ENCODE peak calls at places on chromosome 18, in five cellular contexts. X, K, V, B and Q are unnamed samples.
A peak's percentile ranks its signal among the peaks of the same experiment; 100 is the strongest.

GRCh38 chr18:48693625-48694262 is 154.9 kb downstream of the CTIF start:
- DNase-seq in B (no peak), X (no peak), K (no peak), V (peak; percentile 19), Q (no peak)

GRCh38 chr18:73785276-73785675 is 362.4 kb downstream of the FBXO15 start:
- DNase-seq in B (peak; percentile 40), K (no peak), X (no peak), V (no peak), Q (no peak)

GRCh38 chr18:6482198-6482977 is 67.7 kb upstream of the L3MBTL4 start:
- DNase-seq in X (peak; percentile 57), K (peak; percentile 13), V (peak; percentile 67), B (peak; percentile 2), Q (no peak)

GRCh38 chr18:63831080-63831788 is 56.0 kb downstream of the SERPINB7 start:
- DNase-seq in X (no peak), K (no peak), B (peak; percentile 43), V (peak; percentile 83), Q (no peak)

GRCh38 chr18:48122376-48122775 is 191.9 kb upstream of the SMAD2 start:
- DNase-seq in B (no peak), X (no peak), V (no peak), K (no peak), Q (no peak)

GRCh38 chr18:41828137-41828536 is 126.9 kb upstream of the PIK3C3 start:
- DNase-seq in K (no peak), X (no peak), V (no peak), B (no peak), Q (no peak)

GRCh38 chr18:48514786-48515185 is 24.0 kb upstream of the CTIF start:
- DNase-seq in B (no peak), X (no peak), K (no peak), V (peak; percentile 26), Q (no peak)

GRCh38 chr18:5285326-5285725 is 10.2 kb downstream of the ZBTB14 start:
- DNase-seq in B (no peak), K (no peak), X (no peak), V (no peak), Q (no peak)

GRCh38 chr18:5295231-5295920 is at the start of gene ZBTB14:
- DNase-seq in X (peak; percentile 47), K (no peak), V (peak; percentile 53), B (peak; percentile 63), Q (no peak)

GRCh38 chr18:58054041-58054733 is 10.2 kb downstream of the NEDD4L start:
- DNase-seq in V (peak; percentile 64), X (no peak), B (peak; percentile 85), K (no peak), Q (no peak)

GRCh38 chr18:53946561-53946960 is 277.9 kb downstream of the MBD2 start:
- DNase-seq in V (peak; percentile 22), K (peak; percentile 75), X (no peak), B (peak; percentile 33), Q (no peak)

GRCh38 chr18:22378672-22379282 is 38.9 kb downstream of the CTAGE1 start:
- DNase-seq in K (no peak), B (peak; percentile 62), X (peak; percentile 7), V (peak; percentile 11), Q (no peak)

GRCh38 chr18:77066101-77066500 is 66.5 kb downstream of the MBP start:
- DNase-seq in V (no peak), K (no peak), B (no peak), X (no peak), Q (no peak)

GRCh38 chr18:58860747-58861224 is 3.9 kb upstream of the ZNF532 start:
- DNase-seq in X (no peak), V (no peak), B (peak; percentile 6), K (no peak), Q (no peak)

GRCh38 chr18:10085405-10085804 is 171.6 kb downstream of the VAPA start:
- DNase-seq in B (no peak), X (no peak), V (peak; percentile 42), K (no peak), Q (no peak)

GRCh38 chr18:6607348-6607747 is 122.2 kb upstream of the ARHGAP28 start:
- DNase-seq in X (no peak), V (no peak), B (no peak), K (no peak), Q (no peak)

GRCh38 chr18:31648458-31648857 is 35.9 kb downstream of the B4GALT6 start:
- DNase-seq in K (no peak), V (no peak), X (no peak), B (no peak), Q (no peak)

GRCh38 chr18:6648581-6648980 is 80.9 kb upstream of the ARHGAP28 start:
- DNase-seq in V (no peak), K (no peak), X (no peak), B (peak; percentile 13), Q (no peak)

GRCh38 chr18:32422185-32422584 is 48.5 kb downstream of the GAREM1 start:
- DNase-seq in X (no peak), K (no peak), V (no peak), B (no peak), Q (no peak)

GRCh38 chr18:37502036-37502435 is 63.6 kb downstream of the CELF4 start:
- DNase-seq in K (no peak), V (no peak), B (no peak), X (no peak), Q (no peak)

GRCh38 chr18:69752737-69753380 is 194.8 kb downstream of the CD226 start:
- DNase-seq in V (no peak), X (peak; percentile 14), B (no peak), K (no peak), Q (no peak)

GRCh38 chr18:71831039-71831438 is 713.1 kb downstream of the CBLN2 start:
- DNase-seq in B (peak; percentile 44), K (no peak), V (peak; percentile 37), X (no peak), Q (no peak)

GRCh38 chr18:13501896-13502295 is 224.5 kb downstream of the FAM210A start:
- DNase-seq in V (no peak), K (no peak), X (no peak), B (no peak), Q (no peak)

GRCh38 chr18:54878057-54878661 is 49.9 kb downstream of the RAB27B start:
- DNase-seq in X (no peak), V (peak; percentile 43), B (no peak), K (no peak), Q (no peak)

GRCh38 chr18:46226461-46226860 is 122.3 kb downstream of the HAUS1 start:
- DNase-seq in X (no peak), K (no peak), V (no peak), B (no peak), Q (no peak)

GRCh38 chr18:46343940-46344372 is 239.8 kb downstream of the HAUS1 start:
- DNase-seq in K (no peak), V (no peak), B (peak; percentile 60), X (no peak), Q (peak; percentile 78)

GRCh38 chr18:68438983-68439382 is 275.9 kb downstream of the TMX3 start:
- DNase-seq in K (peak; percentile 73), V (no peak), B (peak; percentile 54), X (no peak), Q (no peak)

GRCh38 chr18:13914170-13914569 is 1.2 kb downstream of the MC2R start:
- DNase-seq in K (no peak), X (no peak), B (no peak), V (no peak), Q (no peak)

GRCh38 chr18:32048507-32049091 is 30.0 kb downstream of the RNF125 start:
- DNase-seq in B (peak; percentile 34), K (peak; percentile 15), V (peak; percentile 45), X (no peak), Q (peak; percentile 51)

GRCh38 chr18:25561923-25562322 is 210.0 kb upstream of the ZNF521 start:
- DNase-seq in X (peak; percentile 26), V (peak; percentile 9), B (no peak), K (no peak), Q (no peak)

GRCh38 chr18:8140841-8141501 is 468.3 kb upstream of the RAB12 start:
- DNase-seq in X (no peak), B (peak; percentile 65), K (no peak), V (peak; percentile 69), Q (no peak)